ENCODE peak calls at places on chromosomes 16 and 17, in six cellular contexts. C is body of pancreas; E is naive thymus-derived CD4-positive, alpha-beta T cell; N is left ventricle myocardium inferior; Z is mesendoderm; L is heart right ventricle. D is an unnamed sample.

GRCh38 chr17:21262259-21262993 is 9.2 kb upstream of the NATD1 start:
- DNase-seq in C (no peak), E (no peak), N (no peak), L (no peak), Z (no peak), D (no peak)

GRCh38 chr17:73325527-73325842 is 13.7 kb upstream of the CDC42EP4 start:
- DNase-seq in E (no peak), Z (no peak), L (no peak), N (no peak), C (no peak), D (no peak)

GRCh38 chr17:80129006-80129565 is 17.8 kb downstream of the EIF4A3 start:
- DNase-seq in N (no peak), E (no peak), L (no peak), C (no peak), Z (no peak), D (no peak)

GRCh38 chr17:18219016-18219415 is 6.4 kb upstream of the LLGL1 start:
- DNase-seq in Z (no peak), L (peak; percentile 47), C (no peak), E (no peak), N (peak; percentile 49), D (no peak)

GRCh38 chr17:80981929-80982425 is 9.7 kb upstream of the CHMP6 start:
- DNase-seq in N (no peak), C (no peak), E (no peak), L (peak; percentile 9), Z (no peak), D (no peak)

GRCh38 chr17:79612468-79613194 is 1.8 kb upstream of the RBFOX3 start:
- DNase-seq in N (no peak), E (peak; percentile 6), C (peak; percentile 45), Z (peak; percentile 80), L (no peak), D (peak; percentile 78)

GRCh38 chr16:88017551-88018101 is 66.4 kb downstream of the BANP start:
- DNase-seq in Z (no peak), N (no peak), E (no peak), C (no peak), L (no peak), D (peak; percentile 26)

GRCh38 chr17:80781188-80781577 is 210.5 kb upstream of the CHMP6 start:
- DNase-seq in N (no peak), L (no peak), Z (no peak), C (no peak), E (no peak), D (no peak)

GRCh38 chr17:73722163-73722562 is 77.9 kb upstream of the SDK2 start:
- DNase-seq in E (peak; percentile 72), C (no peak), N (no peak), L (no peak), Z (peak; percentile 28), D (no peak)

GRCh38 chr17:50423553-50424159 is 2.4 kb upstream of the ACSF2 start:
- DNase-seq in L (no peak), N (no peak), E (no peak), Z (peak; percentile 58), C (peak; percentile 34), D (no peak)

GRCh38 chr17:31200287-31200686 is 96.8 kb downstream of the OMG start:
- DNase-seq in E (no peak), N (no peak), L (no peak), C (no peak), Z (no peak), D (no peak)

GRCh38 chr17:31202968-31203367 is 94.1 kb downstream of the OMG start:
- DNase-seq in N (no peak), E (no peak), C (no peak), L (no peak), Z (no peak), D (no peak)

GRCh38 chr17:31195305-31195704 is 100.5 kb downstream of the NF1 start:
- DNase-seq in C (no peak), Z (no peak), N (no peak), E (no peak), L (no peak), D (no peak)

DNA sequence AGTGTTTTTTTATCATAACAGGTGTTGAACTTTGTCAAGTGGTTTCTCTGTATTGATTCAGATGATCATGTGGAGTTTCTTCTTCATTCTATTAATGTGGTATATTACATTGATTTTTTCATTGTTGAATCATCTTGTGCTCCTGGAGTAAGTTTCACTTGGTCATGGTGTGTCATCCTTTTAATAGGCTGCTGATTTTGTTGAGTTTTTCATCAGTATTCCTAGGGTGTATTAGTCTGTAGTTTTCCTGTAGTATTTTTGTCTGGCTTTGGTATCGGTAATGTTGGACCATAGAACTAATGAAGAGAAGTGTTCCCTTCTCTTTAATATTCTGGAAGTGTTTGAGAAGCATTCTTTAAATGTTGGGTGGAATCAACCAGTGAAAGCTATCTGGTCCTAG is 99.0 kb downstream of the OMG start:
- DNase-seq in Z (no peak), L (no peak), E (no peak), N (no peak), C (no peak), D (no peak)
- H3K27ac ChIP-seq in Z (no peak overlapping the region), L (no peak overlapping the region), E (no peak overlapping the region), N (no peak overlapping the region), C (no peak overlapping the region), D (no peak overlapping the region)

GRCh38 chr17:41363881-41364280 is 5.7 kb downstream of the KRT33B start:
- DNase-seq in N (no peak), L (no peak), E (no peak), C (no peak), Z (no peak), D (no peak)

GRCh38 chr17:41369713-41370112 is at the start of gene KRT33B:
- DNase-seq in C (no peak), E (no peak), N (no peak), L (no peak), Z (no peak), D (no peak)

GRCh38 chr17:41366070-41366469 is 3.5 kb downstream of the KRT33B start:
- DNase-seq in N (no peak), E (no peak), Z (no peak), L (no peak), C (no peak), D (no peak)

GRCh38 chr17:41369023-41369422 is 590 bp downstream of the KRT33B start:
- DNase-seq in E (no peak), C (no peak), N (no peak), Z (no peak), L (no peak), D (no peak)

DNA sequence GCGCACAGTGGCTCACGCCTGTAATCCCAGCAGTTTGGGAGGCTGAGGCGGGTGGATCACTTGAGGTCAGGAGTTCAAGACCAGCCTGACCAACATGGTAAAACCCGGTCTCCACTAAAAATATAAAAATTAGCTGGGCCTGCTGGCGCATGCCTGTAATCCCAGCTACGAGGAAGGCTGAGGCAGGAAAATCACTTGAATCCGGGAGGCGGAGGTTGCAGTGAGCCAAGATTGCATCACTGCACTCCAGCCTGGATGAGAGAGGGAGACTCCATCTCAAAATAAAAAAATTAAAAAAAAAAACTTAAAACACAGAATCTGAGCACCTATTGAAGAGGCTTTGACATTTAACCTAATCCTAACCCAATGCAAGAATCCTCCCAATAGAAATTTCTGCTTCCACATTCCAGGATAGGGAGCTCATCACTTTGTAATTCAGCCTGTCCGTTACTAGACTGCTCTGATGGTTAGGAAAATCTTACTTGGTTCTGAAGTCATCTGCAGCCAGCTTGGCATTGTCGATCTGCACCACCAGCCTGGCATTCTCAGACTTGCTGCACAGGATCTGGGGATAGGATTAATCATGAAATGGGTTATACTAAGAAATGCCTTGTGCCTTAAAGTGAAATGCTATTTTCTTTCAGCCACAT is 2.1 kb downstream of the KRT33B start:
- DNase-seq in L (no peak), Z (peak; percentile 60), C (no peak), N (no peak), E (no peak), D (no peak)
- H3K27ac ChIP-seq in L (no peak overlapping the region), Z (no peak overlapping the region), C (no peak overlapping the region), N (no peak overlapping the region), E (no peak overlapping the region), D (no peak overlapping the region)

GRCh38 chr17:16328997-16329396 is 24.3 kb downstream of the CENPV start:
- DNase-seq in C (no peak), Z (peak; percentile 22), E (no peak), N (no peak), L (no peak), D (no peak)
- H3K27ac ChIP-seq in C (no peak overlapping the region), Z (no peak overlapping the region), E (no peak overlapping the region), N (no peak overlapping the region), L (no peak overlapping the region), D (no peak overlapping the region)

GRCh38 chr17:40722146-40722720 is 18.7 kb upstream of the KRT24 start:
- DNase-seq in E (no peak), Z (no peak), N (no peak), L (no peak), C (no peak), D (no peak)
- H3K27ac ChIP-seq in E (no peak overlapping the region), Z (no peak overlapping the region), N (no peak overlapping the region), L (no peak overlapping the region), C (peak overlapping the region; percentile 48), D (no peak overlapping the region)

DNA sequence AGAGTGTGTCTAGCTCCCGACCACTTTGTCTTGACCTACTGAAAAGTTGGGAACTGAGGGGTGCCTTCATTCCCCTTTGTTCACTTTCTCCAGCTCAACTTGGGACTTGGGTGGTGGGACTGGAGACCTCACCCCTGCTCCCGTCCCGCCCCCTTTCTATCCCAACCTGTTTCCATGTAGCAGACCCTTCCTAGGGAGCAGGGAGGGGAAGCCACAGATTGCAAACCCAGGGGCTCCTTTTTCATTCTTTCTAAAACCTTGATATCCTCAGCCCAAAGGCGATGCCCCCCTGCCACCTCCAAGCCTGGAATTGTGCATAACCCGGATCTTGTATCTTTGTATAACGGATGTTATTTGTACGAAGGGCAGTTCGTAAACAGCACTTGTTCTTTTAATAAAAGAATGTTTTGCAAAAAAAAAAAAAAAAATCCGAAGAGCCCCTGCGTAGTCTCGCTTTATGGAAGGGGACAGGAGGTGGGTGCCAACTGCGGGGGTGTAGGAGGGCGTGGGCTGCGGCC is 714 bp upstream of the CISD3 start:
- DNase-seq in Z (no peak), L (no peak), C (no peak), E (no peak), N (no peak), D (no peak)
- H3K27ac ChIP-seq in Z (no peak overlapping the region), L (peak overlapping the region; percentile 93), C (peak overlapping the region; percentile 87), E (peak overlapping the region; percentile 81), N (peak overlapping the region; percentile 97), D (peak overlapping the region; percentile 93)

DNA sequence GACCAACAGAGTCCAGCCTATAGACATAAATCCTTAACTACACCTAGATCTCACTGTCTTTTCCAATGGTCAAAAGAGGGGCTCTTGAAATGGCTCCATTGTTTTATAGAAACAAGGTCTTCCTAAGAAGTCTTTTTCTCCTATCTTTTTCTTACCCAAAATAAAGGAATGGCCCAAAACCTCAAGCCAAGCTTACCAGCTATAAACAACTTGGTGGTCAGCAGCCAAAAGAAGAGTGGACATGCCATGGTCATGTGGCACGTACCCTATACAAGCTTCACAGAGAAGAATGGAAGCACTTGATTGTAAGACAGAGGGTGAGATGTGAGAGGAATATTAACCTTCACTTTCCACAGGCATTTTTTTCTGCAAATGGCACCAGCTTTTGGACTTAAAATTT is 82.1 kb upstream of the GNAO1 start:
- DNase-seq in E (no peak), L (no peak), C (no peak), N (no peak), Z (no peak), D (no peak)
- H3K27ac ChIP-seq in E (no peak overlapping the region), L (no peak overlapping the region), C (no peak overlapping the region), N (no peak overlapping the region), Z (no peak overlapping the region), D (no peak overlapping the region)

GRCh38 chr17:45936610-45937009 is 42.3 kb downstream of the MAPT start:
- DNase-seq in E (no peak), L (no peak), N (no peak), C (no peak), Z (no peak), D (no peak)
- H3K27ac ChIP-seq in E (no peak overlapping the region), L (no peak overlapping the region), N (no peak overlapping the region), C (no peak overlapping the region), Z (no peak overlapping the region), D (peak overlapping the region; percentile 71)